ENCODE peak calls at places on chromosome 11, in six cellular contexts. H is upper lobe of right lung, S is right atrium auricular region, B is dorsolateral prefrontal cortex, K is cardiac muscle cell, G is colonic mucosa. L is an unnamed sample.

GRCh38 chr11:22792497-22792896 is 37.1 kb downstream of the SVIP start:
- DNase-seq in H (no peak), S (no peak), B (peak), K (peak), G (no peak), L (no peak)

GRCh38 chr11:26227311-26227710 is 104.6 kb upstream of the ANO3 start:
- DNase-seq in H (no peak), S (no peak), B (no peak), K (peak), G (no peak), L (no peak)

GRCh38 chr11:109869536-109869935 is 223.7 kb upstream of the ZC3H12C start:
- DNase-seq in H (no peak), S (no peak), B (no peak), K (no peak), G (no peak), L (no peak)

GRCh38 chr11:46364056-46364455 is 16.8 kb downstream of the DGKZ start:
- DNase-seq in H (no peak), S (no peak), B (no peak), K (no peak), G (no peak), L (no peak)

GRCh38 chr11:1877211-1878133 is 14.2 kb downstream of the PRR33 start:
- DNase-seq in H (peak), S (no peak), B (peak), K (peak), G (peak), L (peak)

GRCh38 chr11:18352581-18352980 is 30.2 kb downstream of the GTF2H1 start:
- DNase-seq in H (no peak), S (no peak), B (no peak), K (peak), G (no peak), L (no peak)

GRCh38 chr11:76803811-76804600 is 20.9 kb downstream of the TSKU start:
- DNase-seq in H (peak), S (peak), B (no peak), K (peak), G (peak), L (peak)

GRCh38 chr11:35235944-35236666 is 97.1 kb downstream of the CD44 start:
- DNase-seq in H (no peak), S (no peak), B (no peak), K (no peak), G (peak), L (no peak)

GRCh38 chr11:45180888-45181594 is 34.6 kb downstream of the PRDM11 start:
- DNase-seq in H (peak), S (no peak), B (no peak), K (peak), G (peak), L (peak)

GRCh38 chr11:66491315-66491935 is 11.2 kb downstream of the DPP3 start:
- DNase-seq in H (no peak), S (no peak), B (no peak), K (no peak), G (no peak), L (no peak)

GRCh38 chr11:126284829-126285228 is 1.9 kb downstream of the TIRAP start:
- DNase-seq in H (no peak), S (peak), B (peak), K (peak), G (peak), L (no peak)

GRCh38 chr11:34149786-34150185 is 44.4 kb downstream of the NAT10 start:
- DNase-seq in H (no peak), S (no peak), B (no peak), K (peak), G (no peak), L (no peak)

GRCh38 chr11:120565436-120566155 is 54.0 kb downstream of the GRIK4 start:
- DNase-seq in H (no peak), S (no peak), B (no peak), K (no peak), G (no peak), L (no peak)

GRCh38 chr11:34513674-34513995 is at the start of gene ELF5:
- DNase-seq in H (no peak), S (no peak), B (no peak), K (no peak), G (no peak), L (no peak)

DNA sequence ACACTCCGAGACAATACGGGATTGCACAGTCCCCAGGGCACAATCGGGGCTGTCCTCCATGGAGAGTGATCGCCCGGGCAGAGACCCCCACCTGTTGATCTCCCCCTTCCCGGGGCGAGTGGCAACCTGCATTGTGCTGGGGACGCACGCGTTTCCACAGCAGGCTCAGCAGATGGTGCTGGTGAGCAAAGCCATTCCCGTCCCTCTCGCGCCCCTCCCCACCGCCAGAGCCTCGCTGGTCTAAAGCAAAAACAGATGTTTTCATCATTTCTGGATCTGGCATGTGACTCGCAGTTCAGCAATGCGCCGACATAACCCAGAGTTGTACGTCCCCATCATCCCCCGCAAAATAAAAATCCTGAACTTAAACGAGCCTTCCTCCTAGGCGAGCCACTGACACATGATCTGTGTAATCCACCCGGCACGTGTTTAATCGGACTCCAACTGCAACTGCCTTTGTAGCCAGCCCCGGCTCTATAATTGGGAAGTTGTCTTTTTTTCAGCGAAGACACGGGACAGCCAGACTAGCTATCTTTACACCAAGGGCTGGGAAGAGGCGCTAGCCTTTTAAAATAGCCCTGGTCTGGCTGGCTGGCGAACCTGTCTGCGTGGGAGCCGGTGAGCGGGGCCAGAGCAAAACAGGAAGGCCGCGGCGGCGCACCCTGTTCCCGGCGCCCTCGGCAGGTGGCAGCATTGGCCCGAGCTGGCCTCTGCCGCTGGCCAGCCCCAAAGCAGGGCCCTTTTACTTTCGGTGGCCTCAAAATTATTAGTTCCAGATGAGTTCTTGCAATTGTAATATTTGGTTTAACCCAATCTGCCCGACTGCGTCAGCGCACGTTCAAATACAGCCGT is 202.9 kb upstream of the SORL1-AS1 start:
- DNase-seq in H (peak), S (peak), B (peak), K (peak), G (peak), L (peak)
- H3K4me3 ChIP-seq in H (peak), S (peak), B (peak), K (peak), G (peak), L (peak)

GRCh38 chr11:95459268-95460040 is 228.5 kb upstream of the SESN3 start:
- DNase-seq in H (no peak), S (no peak), B (no peak), K (peak), G (no peak), L (no peak)
- TF ChIP-seq CTCF in H (no peak), S (no peak), B (no peak), K (no peak), G (no peak), L (no peak)

GRCh38 chr11:103633037-103633788 is 403.2 kb upstream of the DDI1 start:
- DNase-seq in H (no peak), S (no peak), B (no peak), K (peak), G (no peak), L (no peak)
- H3K27ac ChIP-seq in H (no peak), S (peak), B (no peak), K (no peak), G (no peak), L (no peak)

DNA sequence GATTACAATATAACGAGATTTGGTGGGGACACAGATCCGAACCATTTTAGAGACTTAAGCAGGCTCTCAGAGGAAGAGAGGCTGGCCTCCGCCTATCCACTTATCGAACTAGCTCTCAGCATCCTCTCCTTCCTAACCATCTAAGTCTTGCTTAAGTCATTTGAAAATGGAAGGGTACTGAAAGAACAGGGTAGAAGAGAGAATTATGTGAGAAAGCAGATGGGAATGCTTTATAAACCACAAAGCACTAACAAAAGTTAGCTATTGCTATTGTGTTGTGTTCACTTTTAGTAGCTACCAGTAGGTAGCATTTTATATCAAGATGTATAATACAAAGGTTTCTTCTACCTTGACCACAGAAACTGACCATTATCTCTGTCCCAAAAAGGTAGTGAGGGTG is 153.4 kb upstream of the CADM1 start:
- DNase-seq in H (no peak), S (no peak), B (no peak), K (no peak), G (no peak), L (no peak)
- H3K4me3 ChIP-seq in H (no peak), S (no peak), B (no peak), K (no peak), G (no peak), L (no peak)

GRCh38 chr11:72702842-72703241 is 28.6 kb upstream of the PDE2A start:
- DNase-seq in H (peak), S (no peak), B (no peak), K (no peak), G (no peak), L (no peak)

GRCh38 chr11:72703281-72704008 is 29.2 kb upstream of the PDE2A start:
- DNase-seq in H (no peak), S (peak), B (no peak), K (peak), G (peak), L (no peak)

GRCh38 chr11:72704783-72705287 is 30.6 kb upstream of the PDE2A start:
- DNase-seq in H (no peak), S (no peak), B (no peak), K (no peak), G (no peak), L (no peak)

GRCh38 chr11:72705442-72706365 is 31.5 kb upstream of the PDE2A start:
- DNase-seq in H (no peak), S (no peak), B (no peak), K (no peak), G (no peak), L (no peak)

GRCh38 chr11:72704028-72704782 is 30.0 kb upstream of the PDE2A start:
- DNase-seq in H (peak), S (no peak), B (no peak), K (no peak), G (no peak), L (no peak)
- TF ChIP-seq CTCF in H (peak), S (no peak), B (no peak), K (peak), G (no peak), L (no peak)

DNA sequence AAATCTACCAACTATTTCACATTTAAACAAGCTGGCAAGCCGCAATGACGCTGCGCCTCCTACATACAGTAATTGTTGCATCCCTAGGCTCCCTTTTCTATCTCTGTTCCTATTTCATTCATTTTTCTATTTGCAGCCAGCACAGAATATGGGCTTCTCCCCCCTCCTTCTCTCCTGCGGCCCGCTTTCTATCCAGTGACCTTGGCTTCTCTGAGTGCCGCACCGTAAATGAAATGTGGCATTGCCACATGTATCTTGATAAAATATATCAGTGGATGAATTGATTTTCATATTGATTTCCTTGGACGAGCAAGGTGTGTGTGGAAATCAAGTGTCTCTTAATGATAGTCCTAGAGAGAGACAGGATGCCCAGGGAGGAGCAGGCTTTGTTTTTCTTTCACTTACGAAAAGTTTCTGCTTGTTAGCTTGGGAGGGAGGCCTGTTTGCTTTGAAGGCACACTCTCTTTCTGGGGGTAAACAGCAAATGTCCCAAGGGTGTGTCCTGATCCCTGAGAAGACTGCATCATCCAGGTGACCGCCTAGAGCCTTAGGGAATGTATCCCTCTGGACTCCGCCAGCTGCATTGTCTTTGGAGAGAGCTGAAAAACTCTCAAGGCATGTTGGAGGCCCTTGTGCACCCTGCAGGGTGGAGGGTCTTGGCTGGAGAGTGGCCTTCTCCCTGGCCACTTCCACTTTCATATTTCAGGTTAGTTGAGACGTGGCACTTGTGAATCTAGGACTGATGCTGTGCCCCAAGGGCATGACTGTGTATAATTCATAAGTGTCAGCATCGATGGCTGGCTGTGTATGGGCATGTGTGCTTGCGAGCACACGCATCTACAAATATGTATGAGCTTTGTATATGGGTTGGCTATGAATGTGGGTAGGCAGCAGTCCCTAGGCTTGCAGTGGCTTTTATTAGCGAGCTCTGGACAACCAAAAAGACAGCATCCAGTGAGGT is 70.5 kb downstream of the ZBTB16 start:
- DNase-seq in H (no peak), S (no peak), B (no peak), K (no peak), G (no peak), L (no peak)
- H3K27ac ChIP-seq in H (no peak), S (peak), B (peak), K (no peak), G (no peak), L (peak)

GRCh38 chr11:86374121-86374520 is 566 bp upstream of the CCDC81 start:
- DNase-seq in H (no peak), S (no peak), B (no peak), K (no peak), G (no peak), L (no peak)
- H3K4me3 ChIP-seq in H (peak), S (peak), B (no peak), K (no peak), G (no peak), L (peak)

GRCh38 chr11:68505596-68505995 is 45.0 kb downstream of the PPP6R3 start:
- DNase-seq in H (no peak), S (no peak), B (no peak), K (no peak), G (no peak), L (no peak)

GRCh38 chr11:68501813-68502212 is 41.3 kb downstream of the PPP6R3 start:
- DNase-seq in H (no peak), S (no peak), B (no peak), K (no peak), G (no peak), L (no peak)

GRCh38 chr11:68503281-68503687 is 42.7 kb downstream of the PPP6R3 start:
- DNase-seq in H (no peak), S (no peak), B (no peak), K (peak), G (no peak), L (no peak)

GRCh38 chr11:68504432-68505066 is 44.0 kb downstream of the PPP6R3 start:
- DNase-seq in H (no peak), S (no peak), B (no peak), K (no peak), G (no peak), L (no peak)

DNA sequence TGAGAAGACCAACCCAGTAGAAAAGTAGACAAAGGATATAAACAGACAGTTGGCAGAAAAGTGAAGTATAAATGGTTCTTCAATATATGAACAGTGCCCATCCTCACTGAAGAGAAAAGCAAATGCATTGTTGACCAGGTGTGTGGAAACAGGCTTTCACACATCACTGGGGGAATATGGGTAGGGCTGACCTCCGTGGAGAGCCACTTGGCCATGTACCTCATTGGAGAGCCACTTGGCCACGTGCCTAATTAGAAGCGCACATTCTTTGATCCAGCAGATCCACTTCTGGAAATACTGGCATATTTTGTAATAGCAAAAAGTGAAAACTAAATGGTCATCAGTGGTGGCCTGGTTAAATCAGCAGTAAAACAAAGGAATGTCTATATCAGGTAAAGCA is 43.2 kb downstream of the PPP6R3 start:
- DNase-seq in H (peak), S (no peak), B (no peak), K (no peak), G (no peak), L (no peak)
- TF ChIP-seq CTCF in H (no peak), S (no peak), B (no peak), K (no peak), G (no peak), L (no peak)

GRCh38 chr11:14499178-14499559 is 442 bp downstream of the COPB1 start:
- DNase-seq in H (no peak), S (no peak), B (no peak), K (peak), G (peak), L (no peak)

GRCh38 chr11:14502039-14502438 is 2.4 kb upstream of the COPB1 start:
- DNase-seq in H (no peak), S (no peak), B (no peak), K (no peak), G (no peak), L (no peak)

GRCh38 chr11:14500181-14500651 is 605 bp upstream of the COPB1 start:
- DNase-seq in H (no peak), S (no peak), B (no peak), K (peak), G (peak), L (no peak)

GRCh38 chr11:14503023-14503422 is 3.4 kb upstream of the COPB1 start:
- DNase-seq in H (no peak), S (no peak), B (no peak), K (no peak), G (no peak), L (no peak)

DNA sequence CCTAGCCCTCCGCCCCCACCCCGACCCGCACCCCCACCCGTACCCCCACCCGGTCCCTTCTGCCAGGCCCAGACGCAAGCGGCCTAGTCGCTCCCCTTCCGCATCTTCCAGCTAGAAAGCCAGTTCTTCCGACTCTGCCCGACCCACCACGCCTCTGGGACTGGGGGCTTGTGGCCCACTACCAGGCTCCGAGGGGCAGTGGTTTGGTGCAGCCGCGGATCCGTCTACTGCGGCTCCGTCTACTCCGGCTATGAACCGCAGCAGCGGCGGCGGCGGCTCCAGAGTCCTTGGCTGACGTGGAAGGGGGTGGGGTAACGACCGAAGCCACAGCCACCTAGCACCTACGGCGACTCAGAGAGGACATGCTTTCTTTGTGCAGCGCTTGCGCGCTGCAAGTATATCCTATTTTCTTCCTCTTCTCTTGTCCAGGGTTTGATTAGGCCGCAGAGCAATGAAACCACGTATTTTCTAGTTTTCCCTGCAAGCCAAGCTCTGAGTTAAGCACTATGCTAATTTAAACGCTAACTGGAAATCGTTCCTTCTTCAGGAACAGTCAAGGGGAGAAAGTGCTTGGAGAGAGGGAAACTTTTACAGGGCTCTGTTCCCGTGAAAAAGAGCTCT is at the start of gene COPB1:
- DNase-seq in H (peak), S (peak), B (peak), K (peak), G (peak), L (peak)
- H3K27ac ChIP-seq in H (peak), S (peak), B (peak), K (peak), G (peak), L (peak)